ENCODE peak calls at places on chromosomes 5 and 9, in seven cellular contexts. U is K562; A is D341Med; M is stimulated activated CD8-positive, alpha-beta memory T cell treated with anti-CD3 and anti-CD28 coated beads, Interleukin-7, amount 100 ng/mL, for 24 hours; B is pancreas; O is iris pigment epithelial cell; W is left cardiac atrium. I is an unnamed sample.

GRCh38 chr5:166907314-166907713 is 1384.1 kb upstream of the WWC1 start:
- DNase-seq in B (no peak), W (no peak), O (peak), A (no peak), U (no peak), M (no peak), I (peak)

GRCh38 chr5:149015126-149015525 is 47.7 kb downstream of the SH3TC2 start:
- DNase-seq in A (no peak), W (no peak), B (no peak), M (no peak), O (no peak), U (no peak), I (no peak)

GRCh38 chr5:68375540-68375939 is 160.0 kb downstream of the PIK3R1 start:
- DNase-seq in U (no peak), B (no peak), W (no peak), O (no peak), M (no peak), A (no peak), I (no peak)

GRCh38 chr5:132136906-132137305 is 63.3 kb downstream of the CSF2 start:
- DNase-seq in O (peak), A (no peak), W (no peak), U (no peak), M (no peak), B (no peak), I (peak)

GRCh38 chr5:163564321-163564924 is 59.0 kb downstream of the MAT2B start:
- DNase-seq in W (peak), U (peak), A (peak), B (peak), O (peak), M (peak), I (peak)

GRCh38 chr5:145350501-145350900 is 484.6 kb downstream of the PRELID2 start:
- DNase-seq in A (no peak), B (no peak), W (no peak), O (peak), M (no peak), U (no peak), I (peak)

GRCh38 chr9:18888241-18888794 is 144.7 kb downstream of the SAXO1 start:
- DNase-seq in M (no peak), A (no peak), O (peak), W (no peak), B (no peak), U (no peak), I (peak)

GRCh38 chr5:115398726-115399125 is 102.3 kb upstream of the CCDC112 start:
- DNase-seq in M (no peak), U (no peak), A (no peak), W (no peak), O (peak), B (no peak), I (peak)

GRCh38 chr9:127183814-127184582 is 61.6 kb upstream of the ANGPTL2 start:
- DNase-seq in M (no peak), U (no peak), A (no peak), O (peak), W (peak), B (no peak), I (peak)

GRCh38 chr9:36029202-36029601 is 7.5 kb upstream of the RECK start:
- DNase-seq in B (no peak), M (no peak), O (no peak), U (no peak), A (no peak), W (no peak), I (no peak)

GRCh38 chr5:71810456-71811181 is 91.5 kb downstream of the CARTPT start:
- DNase-seq in O (no peak), W (no peak), M (no peak), A (no peak), U (no peak), B (no peak), I (peak)

GRCh38 chr9:129676970-129677369 is 11.5 kb downstream of the PRRX2 start:
- DNase-seq in B (no peak), W (no peak), U (no peak), A (peak), O (no peak), M (no peak), I (no peak)

GRCh38 chr5:122937914-122938313 is 92.5 kb downstream of the SNX24 start:
- DNase-seq in O (no peak), B (peak), A (no peak), U (no peak), M (no peak), W (peak), I (no peak)

GRCh38 chr5:93583799-93584530 is 943 bp downstream of the NR2F1 start:
- DNase-seq in O (peak), W (peak), M (no peak), B (peak), A (peak), U (no peak), I (peak)

GRCh38 chr5:32066448-32066847 is 107.7 kb downstream of the GOLPH3 start:
- DNase-seq in M (no peak), B (no peak), W (no peak), U (no peak), A (no peak), O (no peak), I (no peak)

GRCh38 chr9:111525056-111525977 is at the start of gene ZNF483:
- DNase-seq in W (peak), U (peak), B (peak), O (peak), A (peak), M (peak), I (peak)

GRCh38 chr9:81430727-81431126 is 258.6 kb downstream of the TLE1 start:
- DNase-seq in U (no peak), A (no peak), M (no peak), B (no peak), O (peak), W (no peak), I (no peak)

GRCh38 chr5:171521679-171522078 is 102.2 kb downstream of the FGF18 start:
- DNase-seq in W (no peak), O (no peak), B (no peak), M (no peak), U (no peak), A (no peak), I (no peak)

GRCh38 chr5:96752341-96753016 is 55.3 kb downstream of the ERAP1 start:
- DNase-seq in W (no peak), M (no peak), B (peak), U (peak), O (peak), A (no peak), I (peak)

GRCh38 chr9:126296687-126297086 is 29.9 kb upstream of the MVB12B start:
- DNase-seq in U (no peak), M (no peak), W (no peak), A (no peak), B (no peak), O (no peak), I (no peak)

GRCh38 chr9:113380869-113381378 is 4.1 kb upstream of the HDHD3 start:
- DNase-seq in O (no peak), M (no peak), U (no peak), A (no peak), W (no peak), B (no peak), I (no peak)

GRCh38 chr9:89768051-89768450 is 163.2 kb downstream of the GADD45G start:
- DNase-seq in U (no peak), B (no peak), M (no peak), W (no peak), O (no peak), A (no peak), I (no peak)

GRCh38 chr9:134179595-134179917 is 15.2 kb upstream of the RNU6ATAC start:
- DNase-seq in M (no peak), O (no peak), U (no peak), A (no peak), W (peak), B (no peak), I (no peak)

GRCh38 chr9:38619556-38620447 is 594 bp downstream of the ANKRD18A start:
- DNase-seq in A (no peak), W (no peak), M (no peak), B (peak), O (no peak), U (no peak), I (peak)

GRCh38 chr5:90477073-90477472 is 2.4 kb downstream of the POLR3G start:
- DNase-seq in A (no peak), M (no peak), W (no peak), O (peak), B (no peak), U (no peak), I (peak)

GRCh38 chr9:120402741-120403542 is 177.0 kb downstream of the CDK5RAP2 start:
- DNase-seq in W (no peak), B (no peak), M (no peak), U (peak), A (no peak), O (peak), I (peak)

GRCh38 chr5:51376504-51376903 is 6.7 kb upstream of the ISL1 start:
- DNase-seq in O (no peak), W (no peak), M (no peak), A (no peak), U (no peak), B (no peak), I (no peak)

GRCh38 chr5:31531543-31531887 is 378 bp downstream of the DROSHA start:
- DNase-seq in U (peak), W (no peak), A (no peak), M (no peak), B (peak), O (peak), I (peak)